ENCODE peak calls at places on chromosomes 1 and 21, in ten cellular contexts. W, T, E, H, O, J, I, P, N and M are unnamed samples.

GRCh38 chr1:2834741-2835564 is 33.5 kb upstream of the TTC34 start:
- DNase-seq in E (no peak), I (no peak), J (no peak), T (no peak), O (no peak), W (no peak), H (no peak), N (no peak), P (no peak), M (no peak)

GRCh38 chr1:91876751-91877573 is 9.0 kb downstream of the TGFBR3 start:
- DNase-seq in I (no peak), T (no peak), N (no peak), P (no peak), E (no peak), H (no peak), J (no peak), W (no peak), O (no peak), M (peak)

GRCh38 chr1:232974971-232975370 is 24.6 kb downstream of the NTPCR start:
- DNase-seq in E (no peak), H (no peak), O (no peak), I (peak), J (no peak), W (no peak), P (no peak), N (peak), T (peak), M (peak)

GRCh38 chr1:87826639-87827345 is 498.1 kb downstream of the LMO4 start:
- DNase-seq in T (peak), H (peak), P (no peak), I (peak), E (no peak), N (peak), J (peak), O (peak), W (peak), M (peak)

GRCh38 chr1:225442156-225442555 is 14.3 kb upstream of the LBR start:
- DNase-seq in I (no peak), W (no peak), J (no peak), T (no peak), O (no peak), E (no peak), H (no peak), N (no peak), P (no peak), M (no peak)

GRCh38 chr1:115323366-115324004 is 14.6 kb downstream of the NGF start:
- DNase-seq in J (no peak), H (no peak), I (no peak), E (no peak), T (peak), P (no peak), N (peak), O (no peak), W (no peak), M (no peak)

GRCh38 chr21:42153746-42154145 is 65.2 kb upstream of the ABCG1 start:
- DNase-seq in T (no peak), N (no peak), J (no peak), E (no peak), I (no peak), O (no peak), H (no peak), W (no peak), P (no peak), M (no peak)

GRCh38 chr1:60287536-60287935 is 214.0 kb upstream of the C1orf87 start:
- DNase-seq in T (no peak), O (no peak), J (no peak), H (no peak), I (no peak), N (no peak), W (no peak), P (no peak), E (no peak), M (no peak)

GRCh38 chr1:27583479-27583878 is 20.5 kb downstream of the AHDC1 start:
- DNase-seq in J (no peak), T (no peak), E (no peak), O (no peak), W (no peak), H (no peak), P (no peak), I (no peak), N (no peak), M (no peak)

GRCh38 chr1:90721210-90722194 is 4.4 kb upstream of the BARHL2 start:
- DNase-seq in J (no peak), W (no peak), T (peak), N (peak), E (peak), H (no peak), P (peak), I (peak), O (no peak), M (peak)

GRCh38 chr1:147673401-147673800 is 3.1 kb upstream of the ACP6 start:
- DNase-seq in N (peak), P (no peak), O (no peak), I (peak), J (no peak), T (peak), W (no peak), E (no peak), H (no peak), M (peak)

GRCh38 chr1:11515403-11516300 is 36.7 kb downstream of the DISP3 start:
- DNase-seq in O (no peak), J (peak), N (no peak), E (no peak), H (no peak), P (no peak), I (no peak), T (no peak), W (no peak), M (no peak)

GRCh38 chr21:38498057-38498833 is at the start of gene ERG:
- DNase-seq in W (no peak), H (peak), I (no peak), E (no peak), T (no peak), J (no peak), N (no peak), P (no peak), O (no peak), M (no peak)

GRCh38 chr21:33071878-33072306 is 2.0 kb downstream of the OLIG1 start:
- DNase-seq in T (no peak), H (no peak), J (no peak), E (peak), I (peak), N (peak), W (no peak), O (no peak), P (peak), M (peak)

GRCh38 chr1:44693159-44693558 is 18.6 kb downstream of the ARMH1 start:
- DNase-seq in W (no peak), I (no peak), T (no peak), O (no peak), N (no peak), J (no peak), E (no peak), P (no peak), H (no peak), M (no peak)

GRCh38 chr1:206782448-206782847 is 10.2 kb upstream of the IL10 start:
- DNase-seq in N (no peak), H (no peak), I (no peak), W (no peak), T (no peak), J (no peak), P (no peak), E (no peak), O (peak), M (no peak)

GRCh38 chr1:222791006-222791710 is 23.7 kb upstream of the DISP1 start:
- DNase-seq in O (no peak), N (peak), E (no peak), W (no peak), P (no peak), J (no peak), T (peak), I (peak), H (no peak), M (peak)

GRCh38 chr21:36579898-36580297 is 100.0 kb upstream of the CLDN14 start:
- DNase-seq in E (no peak), P (no peak), O (no peak), I (no peak), T (no peak), J (no peak), N (no peak), H (no peak), W (no peak), M (no peak)

GRCh38 chr21:16533692-16534407 is 804.1 kb downstream of the USP25 start:
- DNase-seq in E (no peak), H (no peak), J (no peak), W (peak), I (peak), N (no peak), T (no peak), O (no peak), P (no peak), M (no peak)

GRCh38 chr1:235843458-235843857 is 23.2 kb downstream of the LYST start:
- DNase-seq in W (no peak), T (peak), J (no peak), N (peak), I (no peak), E (peak), H (no peak), P (no peak), O (no peak), M (peak)

GRCh38 chr1:180530501-180530900 is 28.1 kb upstream of the ACBD6 start:
- DNase-seq in N (peak), W (peak), P (no peak), H (peak), T (peak), I (peak), E (peak), O (no peak), J (no peak), M (peak)

GRCh38 chr21:29360799-29361765 is 62.4 kb downstream of the BACH1 start:
- DNase-seq in P (no peak), E (peak), H (no peak), I (no peak), O (no peak), N (peak), W (no peak), J (no peak), T (no peak), M (no peak)

GRCh38 chr1:21876267-21876666 is 60.8 kb downstream of the HSPG2 start:
- DNase-seq in T (no peak), W (no peak), N (no peak), H (no peak), P (no peak), J (no peak), I (no peak), O (no peak), E (no peak), M (no peak)

GRCh38 chr1:155186266-155186954 is 12.8 kb downstream of the TRIM46 start:
- DNase-seq in N (no peak), I (no peak), T (no peak), O (no peak), P (peak), H (peak), E (peak), W (no peak), J (no peak), M (no peak)

GRCh38 chr1:10515627-10516026 is 40.9 kb downstream of the PEX14 start:
- DNase-seq in E (no peak), T (no peak), O (no peak), J (no peak), I (no peak), W (no peak), N (no peak), P (no peak), H (no peak), M (no peak)

GRCh38 chr1:15155760-15156743 is 2.5 kb downstream of the TMEM51 start:
- DNase-seq in H (no peak), T (no peak), J (no peak), O (no peak), E (no peak), P (no peak), N (no peak), I (no peak), W (no peak), M (no peak)

GRCh38 chr1:70828177-70828576 is 219.4 kb downstream of the PTGER3 start:
- DNase-seq in N (no peak), O (no peak), W (no peak), E (no peak), P (no peak), I (no peak), H (no peak), J (no peak), T (no peak), M (no peak)

GRCh38 chr1:186102107-186102506 is 272.9 kb downstream of the TPR start:
- DNase-seq in P (no peak), J (no peak), N (no peak), W (no peak), E (no peak), H (no peak), T (no peak), I (no peak), O (no peak), M (no peak)

GRCh38 chr21:31220567-31220966 is 123.5 kb downstream of the TIAM1 start:
- DNase-seq in H (no peak), J (no peak), T (no peak), N (peak), W (no peak), I (peak), E (no peak), O (no peak), P (no peak), M (peak)

GRCh38 chr1:150479370-150479769 is 7.8 kb upstream of the TARS2 start:
- DNase-seq in E (no peak), P (no peak), O (no peak), T (no peak), I (no peak), H (no peak), W (no peak), J (no peak), N (no peak), M (no peak)

GRCh38 chr1:151713044-151713443 is 3.6 kb downstream of the CELF3 start:
- DNase-seq in E (no peak), W (no peak), T (no peak), N (no peak), I (no peak), H (no peak), O (no peak), J (no peak), P (no peak), M (no peak)
- H3K4me3 ChIP-seq in E (no peak), W (no peak), T (no peak), N (no peak), I (no peak), H (no peak), O (no peak), J (no peak), P (no peak), M (no peak)

GRCh38 chr1:23752909-23753308 is 9.6 kb downstream of the ELOA start:
- DNase-seq in T (no peak), I (no peak), J (no peak), N (no peak), E (no peak), W (no peak), H (no peak), P (no peak), O (no peak), M (no peak)

GRCh38 chr1:23756676-23757075 is 13.4 kb downstream of the ELOA start:
- DNase-seq in N (peak), O (no peak), P (no peak), W (no peak), T (peak), J (no peak), E (no peak), H (no peak), I (peak), M (peak)

GRCh38 chr1:23751815-23752200 is 8.5 kb downstream of the ELOA start:
- DNase-seq in T (no peak), O (no peak), E (no peak), W (no peak), P (no peak), H (no peak), I (no peak), J (no peak), N (no peak), M (no peak)

GRCh38 chr1:23747947-23748346 is 4.7 kb downstream of the ELOA start:
- DNase-seq in J (no peak), W (no peak), E (no peak), H (no peak), N (no peak), O (no peak), T (no peak), I (no peak), P (no peak), M (no peak)

GRCh38 chr1:23751050-23751814 is 8.0 kb downstream of the ELOA start:
- DNase-seq in J (no peak), H (no peak), N (peak), I (peak), O (peak), W (no peak), T (peak), P (peak), E (peak), M (peak)
- TF ChIP-seq CTCF in J (no peak), H (peak), N (peak), I (peak), O (no peak), W (no peak), T (peak), P (peak), E (peak), M (peak)

DNA sequence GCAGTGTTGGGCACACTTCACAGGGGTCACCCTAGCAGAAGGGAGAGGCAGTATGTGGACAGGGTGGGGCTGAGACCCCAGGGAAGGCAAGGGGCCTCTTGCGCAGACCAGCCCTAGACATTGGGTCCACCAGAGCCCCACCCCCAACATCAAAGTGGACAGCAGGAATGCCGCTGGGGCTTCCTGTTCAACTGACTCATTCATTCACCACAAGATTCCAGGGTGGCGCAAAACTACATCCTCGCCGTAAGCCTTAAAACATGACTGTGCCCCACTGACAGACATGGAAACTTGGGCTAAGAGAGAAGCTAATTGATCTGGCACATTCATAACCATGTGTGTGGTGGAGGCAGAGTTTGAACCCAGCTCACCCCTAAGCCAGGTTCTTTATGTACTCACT is 14.0 kb downstream of the COL16A1 start:
- DNase-seq in I (peak), H (no peak), E (no peak), N (peak), O (no peak), J (no peak), P (no peak), W (no peak), T (peak), M (peak)
- H3K4me3 ChIP-seq in I (peak), H (no peak), E (no peak), N (no peak), O (no peak), J (no peak), P (no peak), W (no peak), T (no peak), M (no peak)

GRCh38 chr1:158943059-158943458 is 11.7 kb downstream of the PYHIN1 start:
- DNase-seq in N (peak), O (no peak), T (no peak), H (no peak), I (no peak), E (no peak), P (no peak), W (no peak), J (no peak), M (no peak)

GRCh38 chr1:158941317-158941716 is 10.0 kb downstream of the PYHIN1 start:
- DNase-seq in N (no peak), I (no peak), J (no peak), T (no peak), P (no peak), W (no peak), H (no peak), E (no peak), O (no peak), M (no peak)

GRCh38 chr1:158939180-158939579 is 7.8 kb downstream of the PYHIN1 start:
- DNase-seq in T (no peak), N (no peak), O (no peak), J (no peak), I (no peak), H (no peak), P (no peak), E (no peak), W (no peak), M (no peak)

GRCh38 chr1:158942490-158942889 is 11.1 kb downstream of the PYHIN1 start:
- DNase-seq in N (no peak), P (no peak), I (no peak), T (no peak), H (no peak), W (no peak), J (no peak), O (no peak), E (no peak), M (no peak)

GRCh38 chr1:158945061-158945460 is 13.7 kb downstream of the PYHIN1 start:
- DNase-seq in I (no peak), N (no peak), W (no peak), P (no peak), T (no peak), O (no peak), E (no peak), J (no peak), H (no peak), M (no peak)
- TF ChIP-seq CTCF in I (no peak), N (no peak), W (no peak), P (no peak), T (no peak), O (no peak), E (peak), J (no peak), H (no peak), M (no peak)

DNA sequence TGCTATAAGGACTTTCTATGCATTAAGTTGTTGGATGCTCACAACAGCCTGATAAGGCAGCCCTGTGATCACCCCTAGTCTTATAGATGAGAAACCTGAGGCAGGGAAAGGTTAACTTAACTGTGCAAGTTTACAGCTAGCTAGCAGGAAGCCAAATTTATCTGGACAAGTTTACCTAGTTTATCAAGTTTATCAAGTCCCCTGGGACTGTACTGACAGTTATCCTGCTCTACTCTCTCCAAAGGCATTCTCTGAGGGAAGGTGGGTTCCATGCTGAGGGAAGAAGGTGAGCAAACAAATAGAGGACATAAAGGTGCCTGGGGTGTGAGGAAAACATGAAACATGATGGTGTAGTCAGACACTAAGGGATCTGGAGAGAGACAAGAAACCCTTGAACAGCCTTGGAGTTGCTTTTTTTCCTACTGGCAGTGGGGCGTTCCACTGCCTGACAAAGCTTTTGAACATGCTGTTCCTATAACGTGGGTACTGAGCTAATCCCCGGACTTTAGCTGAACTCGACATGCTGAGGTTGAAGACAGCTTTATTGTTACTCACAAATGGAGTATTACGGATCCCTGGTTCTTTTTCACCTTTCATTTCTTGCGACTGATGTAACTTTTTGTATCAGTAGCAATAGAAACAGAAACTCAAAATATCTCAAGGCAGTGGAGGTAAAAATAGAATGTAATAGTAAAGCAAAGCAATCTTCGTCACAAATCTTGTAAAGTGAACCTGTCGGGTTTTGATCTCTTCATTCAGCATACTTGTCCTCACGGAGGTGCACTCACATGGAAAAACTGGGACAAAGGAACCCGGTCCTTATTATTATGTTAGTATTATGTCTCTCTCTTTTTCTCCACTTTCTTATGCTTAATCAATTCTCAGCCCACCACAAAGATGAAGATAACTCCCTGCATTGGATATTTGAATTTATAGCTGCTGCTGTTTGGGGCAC is 42.4 kb upstream of the ESRRG start:
- DNase-seq in W (no peak), T (no peak), J (no peak), H (peak), I (no peak), E (no peak), P (no peak), N (no peak), O (no peak), M (no peak)
- H3K4me3 ChIP-seq in W (no peak), T (no peak), J (no peak), H (no peak), I (no peak), E (no peak), P (no peak), N (no peak), O (no peak), M (no peak)